ENCODE peak calls at places on chromosomes 3 and 15, in eight cellular contexts. T, J, W, V, A, L, U and Z are unnamed samples.

GRCh38 chr15:60819860-60820259 is 340.9 kb upstream of the ICE2 start:
- DNase-seq in T (no peak), J (no peak), W (no peak), V (no peak), A (no peak), L (no peak), U (no peak), Z (no peak)

GRCh38 chr15:47331796-47332480 is 385.4 kb upstream of the SEMA6D start:
- DNase-seq in T (no peak), J (no peak), W (peak; percentile 49), V (no peak), A (peak; percentile 38), L (no peak), U (no peak), Z (peak; percentile 42)

GRCh38 chr3:142931222-142931621 is 32.3 kb downstream of the PAQR9 start:
- DNase-seq in T (no peak), J (no peak), W (no peak), V (peak; percentile 61), A (no peak), L (no peak), U (no peak), Z (no peak)

GRCh38 chr15:36575266-36575665 is 4.2 kb upstream of the CDIN1 start:
- DNase-seq in T (no peak), J (no peak), W (no peak), V (no peak), A (no peak), L (no peak), U (no peak), Z (no peak)

GRCh38 chr3:16309558-16309957 is 44.5 kb downstream of the OXNAD1 start:
- DNase-seq in T (no peak), J (no peak), W (no peak), V (no peak), A (peak; percentile 64), L (no peak), U (no peak), Z (no peak)

GRCh38 chr3:149581248-149581647 is 76.6 kb downstream of the WWTR1 start:
- DNase-seq in T (no peak), J (no peak), W (no peak), V (no peak), A (no peak), L (no peak), U (no peak), Z (peak; percentile 44)

GRCh38 chr3:156151824-156152428 is 31.5 kb downstream of the KCNAB1 start:
- DNase-seq in T (peak; percentile 76), J (peak; percentile 77), W (peak; percentile 16), V (peak; percentile 63), A (peak; percentile 88), L (peak; percentile 74), U (peak; percentile 59), Z (peak; percentile 38)

GRCh38 chr3:81245043-81245442 is 516.4 kb downstream of the GBE1 start:
- DNase-seq in T (no peak), J (no peak), W (no peak), V (no peak), A (peak; percentile 68), L (no peak), U (no peak), Z (no peak)

GRCh38 chr3:104359546-104359945 is 1007.2 kb upstream of the ALCAM start:
- DNase-seq in T (no peak), J (no peak), W (peak; percentile 43), V (no peak), A (peak; percentile 85), L (no peak), U (no peak), Z (peak; percentile 92)

GRCh38 chr15:35078221-35078915 is 6.7 kb downstream of the NANOGP8 start:
- DNase-seq in T (peak; percentile 46), J (no peak), W (peak; percentile 44), V (peak; percentile 42), A (peak; percentile 80), L (no peak), U (peak; percentile 29), Z (peak; percentile 36)

GRCh38 chr3:42979044-42979962 is at the start of gene GASK1A:
- DNase-seq in T (peak; percentile 70), J (peak; percentile 74), W (no peak), V (peak; percentile 35), A (no peak), L (peak; percentile 66), U (peak; percentile 40), Z (no peak)

GRCh38 chr3:104437891-104438290 is 928.8 kb upstream of the ALCAM start:
- DNase-seq in T (peak; percentile 41), J (no peak), W (no peak), V (no peak), A (peak; percentile 66), L (no peak), U (no peak), Z (peak; percentile 30)

GRCh38 chr3:129651316-129652202 is 45.1 kb upstream of the PLXND1 start:
- DNase-seq in T (peak; percentile 50), J (no peak), W (peak; percentile 20), V (no peak), A (peak; percentile 74), L (no peak), U (no peak), Z (peak; percentile 92)

GRCh38 chr3:194808709-194809108 is 123.0 kb downstream of the FAM43A start:
- DNase-seq in T (no peak), J (no peak), W (no peak), V (no peak), A (peak; percentile 25), L (no peak), U (no peak), Z (peak; percentile 53)

GRCh38 chr3:18771931-18772330 is 346.8 kb upstream of the SATB1 start:
- DNase-seq in T (no peak), J (no peak), W (no peak), V (no peak), A (no peak), L (no peak), U (no peak), Z (no peak)

GRCh38 chr3:195892355-195893120 is 15.8 kb downstream of the TNK2 start:
- DNase-seq in T (peak; percentile 87), J (no peak), W (no peak), V (no peak), A (peak; percentile 85), L (peak; percentile 79), U (no peak), Z (peak; percentile 56)

GRCh38 chr15:51547656-51548055 is 74.9 kb downstream of the DMXL2 start:
- DNase-seq in T (no peak), J (no peak), W (no peak), V (no peak), A (no peak), L (no peak), U (no peak), Z (no peak)

GRCh38 chr15:51161491-51162260 is 67.0 kb upstream of the TNFAIP8L3 start:
- DNase-seq in T (no peak), J (no peak), W (no peak), V (no peak), A (no peak), L (no peak), U (no peak), Z (peak; percentile 39)

GRCh38 chr3:25508901-25509300 is 80.8 kb downstream of the RARB start:
- DNase-seq in T (no peak), J (no peak), W (no peak), V (no peak), A (peak; percentile 60), L (no peak), U (no peak), Z (peak; percentile 24)

GRCh38 chr3:170128977-170129431 is 52.5 kb downstream of the PHC3 start:
- DNase-seq in T (no peak), J (no peak), W (no peak), V (no peak), A (peak; percentile 22), L (no peak), U (no peak), Z (peak; percentile 30)

DNA sequence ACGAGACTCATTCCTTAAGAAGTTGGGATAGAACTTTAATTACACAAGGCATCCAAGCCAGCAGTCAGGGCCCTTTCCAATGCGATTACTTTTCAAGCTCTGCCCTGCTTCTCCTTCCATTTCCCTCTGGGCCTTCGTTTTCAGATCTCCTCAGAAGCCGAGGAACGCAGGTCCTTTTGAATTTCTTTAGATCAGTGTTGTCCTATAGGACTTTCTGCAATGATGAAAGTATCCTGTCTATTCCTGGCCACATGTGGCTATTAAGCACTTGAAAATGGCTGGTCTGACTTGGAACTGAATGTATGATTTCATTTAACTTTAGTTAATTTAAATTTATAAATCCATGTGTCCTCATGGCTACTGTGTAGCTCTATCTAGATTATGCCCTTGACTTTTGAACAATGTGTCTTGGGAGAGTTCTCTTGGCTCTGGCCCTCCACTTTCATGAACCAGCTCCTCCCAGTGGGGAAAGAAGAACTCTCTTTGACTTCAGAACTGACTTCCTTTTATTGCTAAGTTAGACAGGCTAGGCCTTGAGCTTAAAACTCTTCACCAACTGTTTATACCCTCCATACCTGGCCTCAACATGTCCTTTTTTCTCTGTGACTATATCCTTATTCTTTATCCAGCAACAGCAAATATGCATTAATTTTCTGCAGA is 22.7 kb downstream of the TGFBR2 start:
- DNase-seq in T (no peak), J (no peak), W (no peak), V (no peak), A (peak; percentile 53), L (no peak), U (no peak), Z (peak; percentile 21)
- TF ChIP-seq CTCF in T (no peak), J (peak; percentile 34), W (no peak), V (no peak), A (peak; percentile 42), L (no peak), U (no peak), Z (peak; percentile 53)

GRCh38 chr15:98720036-98720435 is 71.7 kb downstream of the IGF1R start:
- DNase-seq in T (no peak), J (no peak), W (no peak), V (no peak), A (no peak), L (no peak), U (no peak), Z (no peak)
- TF ChIP-seq CTCF in T (no peak), J (no peak), W (no peak), V (no peak), A (no peak), L (no peak), U (no peak), Z (no peak)

DNA sequence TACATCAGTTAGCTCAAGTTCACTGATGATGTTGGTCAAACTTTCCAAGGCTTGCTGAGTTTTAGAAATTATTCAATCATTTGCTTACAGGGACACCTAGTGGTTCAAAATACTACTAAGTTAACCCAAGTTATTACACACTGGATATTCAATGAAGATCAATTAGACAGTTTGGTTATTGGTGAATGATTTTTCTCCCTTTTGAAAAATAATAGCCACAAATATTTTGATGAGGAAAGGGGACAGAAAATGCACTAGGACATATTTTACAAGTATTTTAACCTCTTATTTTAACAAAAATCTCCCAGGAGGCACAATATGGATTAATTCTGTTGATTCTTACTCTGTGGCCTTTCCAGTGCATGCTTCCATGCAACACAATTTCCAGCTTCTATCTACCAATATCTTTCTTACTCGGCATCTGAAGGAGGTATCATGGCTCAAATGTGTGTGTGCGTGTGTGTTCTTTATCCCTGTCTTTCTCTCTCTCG is 20.1 kb upstream of the GOLGA6L2 start:
- DNase-seq in T (no peak), J (no peak), W (no peak), V (no peak), A (peak; percentile 55), L (no peak), U (no peak), Z (peak; percentile 40)
- TF ChIP-seq CTCF in T (peak; percentile 52), J (peak; percentile 44), W (peak; percentile 19), V (peak; percentile 2), A (peak; percentile 27), L (peak; percentile 26), U (peak; percentile 64), Z (peak; percentile 80)

DNA sequence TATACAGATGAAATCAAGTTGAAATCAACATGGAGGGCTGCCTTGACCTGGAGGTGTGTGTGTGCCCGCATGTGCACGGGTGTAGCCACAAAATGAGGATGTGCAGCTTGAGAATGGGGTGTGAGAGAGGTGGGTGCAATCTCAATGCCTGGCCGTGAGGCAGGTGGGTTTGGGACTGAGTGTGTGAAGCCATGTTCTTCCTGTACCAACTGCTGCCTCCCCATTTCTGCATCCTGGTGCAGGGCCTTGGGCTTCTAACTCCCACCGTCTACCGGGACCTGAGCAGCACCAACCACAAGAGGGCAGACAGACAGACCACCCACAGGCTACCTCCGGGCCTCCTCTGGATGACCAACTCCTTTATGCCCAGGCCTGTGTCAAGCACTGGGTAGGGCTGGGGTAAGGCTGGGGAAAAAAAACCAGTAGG is 161.9 kb upstream of the TLE3 start:
- DNase-seq in T (no peak), J (no peak), W (no peak), V (peak; percentile 59), A (no peak), L (no peak), U (no peak), Z (no peak)
- TF ChIP-seq CTCF in T (no peak), J (no peak), W (peak; percentile 19), V (peak; percentile 59), A (peak; percentile 26), L (no peak), U (no peak), Z (peak; percentile 32)